ENCODE peak calls at places on chromosome 13, in six cellular contexts. Y is neuronal stem cell, X is H9, E is H1, O is IMR-90, T is trophoblast cell. W is an unnamed sample.

GRCh38 chr13:58455094-58455493 is 823.5 kb downstream of the PCDH17 start:
- DNase-seq in O (no peak), T (no peak), E (no peak), Y (no peak), X (no peak), W (no peak)

GRCh38 chr13:92952161-92952560 is 274.4 kb upstream of the GPC6 start:
- DNase-seq in O (peak), X (no peak), E (no peak), Y (no peak), T (no peak), W (no peak)

GRCh38 chr13:27353653-27354052 is 70.8 kb upstream of the GTF3A start:
- DNase-seq in O (no peak), E (no peak), X (no peak), Y (no peak), T (no peak), W (peak)

GRCh38 chr13:30415430-30416030 is 6.8 kb upstream of the UBE2L5 start:
- DNase-seq in X (no peak), T (no peak), O (no peak), Y (no peak), E (no peak), W (no peak)

GRCh38 chr13:113856716-113857065 is 7.2 kb downstream of the GAS6 start:
- DNase-seq in T (no peak), O (peak), X (peak), E (peak), Y (no peak), W (peak)

GRCh38 chr13:98466634-98467236 is 110.2 kb downstream of the STK24 start:
- DNase-seq in Y (no peak), T (peak), O (peak), X (peak), E (peak), W (peak)

GRCh38 chr13:36131215-36131930 is at the start of gene DCLK1:
- DNase-seq in X (peak), E (peak), O (no peak), T (no peak), Y (peak), W (peak)

GRCh38 chr13:47433461-47434005 is 536.7 kb upstream of the HTR2A start:
- DNase-seq in Y (no peak), O (peak), X (no peak), E (no peak), T (no peak), W (peak)

GRCh38 chr13:96052655-96053002 is 572 bp downstream of the UGGT2 start:
- DNase-seq in E (peak), Y (no peak), O (peak), X (no peak), T (peak), W (peak)

GRCh38 chr13:110538632-110539031 is 22.9 kb downstream of the RAB20 start:
- DNase-seq in E (no peak), T (no peak), O (no peak), X (no peak), Y (no peak), W (no peak)

GRCh38 chr13:98141938-98142426 is 912 bp upstream of the FARP1 start:
- DNase-seq in Y (peak), O (no peak), X (peak), T (peak), E (peak), W (peak)

GRCh38 chr13:113410472-113411201 is 42.7 kb downstream of the ADPRHL1 start:
- DNase-seq in X (no peak), E (no peak), O (peak), T (peak), Y (no peak), W (peak)

GRCh38 chr13:112219753-112220152 is 152.8 kb downstream of the SOX1 start:
- DNase-seq in O (no peak), Y (no peak), T (no peak), E (no peak), X (no peak), W (no peak)
- H3K14ac ChIP-seq in O (no peak), Y (no peak), T (no peak), E (no peak), X (no peak), W (no peak)

DNA sequence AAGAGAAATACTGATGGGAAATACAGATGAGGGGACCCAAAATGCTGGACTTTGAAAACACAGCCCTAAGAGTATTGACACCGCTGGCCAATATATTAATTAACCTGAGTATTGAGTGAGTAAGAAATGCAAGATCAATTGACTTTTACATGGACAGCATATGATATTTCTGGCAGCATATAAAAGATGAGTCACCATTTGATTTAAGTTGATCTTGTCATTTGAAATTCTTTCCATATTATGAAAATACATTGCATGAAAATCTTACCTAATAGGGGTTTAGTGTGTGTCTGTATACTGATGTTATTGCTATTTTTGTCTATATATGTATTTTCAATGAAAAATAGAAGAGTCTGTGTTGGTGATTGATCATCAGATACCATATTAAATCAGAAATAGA is 619.6 kb downstream of the KCTD12 start:
- DNase-seq in O (no peak), X (no peak), Y (no peak), T (no peak), E (no peak), W (no peak)
- H3K14ac ChIP-seq in O (no peak), X (no peak), Y (no peak), T (no peak), E (no peak), W (no peak)

GRCh38 chr13:38159710-38160109 is 189.9 kb upstream of the UFM1 start:
- DNase-seq in X (no peak), T (no peak), Y (no peak), E (no peak), O (no peak), W (no peak)
- H3K14ac ChIP-seq in X (no peak), T (no peak), Y (no peak), E (no peak), O (no peak), W (no peak)

GRCh38 chr13:43572601-43573360 is 214.0 kb downstream of the ENOX1 start:
- DNase-seq in X (no peak), O (peak), T (peak), E (no peak), Y (no peak), W (peak)
- H3K14ac ChIP-seq in X (no peak), O (no peak), T (no peak), E (no peak), Y (no peak), W (no peak)

GRCh38 chr13:51158365-51158764 is 47.3 kb upstream of the C13orf42 start:
- DNase-seq in O (no peak), Y (no peak), X (peak), T (no peak), E (peak), W (no peak)
- H3K14ac ChIP-seq in O (no peak), Y (no peak), X (no peak), T (no peak), E (no peak), W (no peak)

DNA sequence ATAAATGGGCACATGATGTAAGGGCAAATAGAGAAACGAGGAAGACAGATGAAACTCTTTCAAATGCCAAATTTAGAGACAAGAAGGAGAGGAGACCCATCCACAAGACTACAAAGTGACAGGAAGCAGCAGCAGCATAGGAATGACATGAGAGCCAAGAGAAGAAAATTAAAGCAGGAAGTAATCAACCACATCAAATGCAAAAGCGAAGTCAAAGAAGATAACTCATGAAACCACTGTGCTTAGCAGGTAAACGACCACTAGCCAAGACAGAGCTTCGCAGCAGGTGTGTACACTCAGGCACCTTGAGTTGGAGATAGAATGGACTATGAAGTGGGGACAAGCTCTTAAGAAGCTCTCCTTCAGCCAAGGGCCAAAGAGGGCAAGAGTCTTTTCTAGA is 64.1 kb downstream of the KLF12 start:
- DNase-seq in T (no peak), X (no peak), O (no peak), Y (no peak), E (no peak), W (no peak)
- H3K14ac ChIP-seq in T (no peak), X (no peak), O (no peak), Y (no peak), E (no peak), W (no peak)

GRCh38 chr13:104460553-104460952 is 1394.3 kb upstream of the SLC10A2 start:
- DNase-seq in X (no peak), T (no peak), O (no peak), E (no peak), Y (no peak), W (no peak)
- H3K14ac ChIP-seq in X (no peak), T (no peak), O (no peak), E (no peak), Y (no peak), W (no peak)

GRCh38 chr13:101140936-101141335 is 275.4 kb downstream of the NALCN start:
- DNase-seq in Y (no peak), X (no peak), T (no peak), O (no peak), E (no peak), W (no peak)

GRCh38 chr13:101144808-101145419 is 271.4 kb downstream of the NALCN start:
- DNase-seq in E (no peak), X (no peak), O (peak), Y (peak), T (peak), W (peak)

GRCh38 chr13:101140087-101140770 is 276.1 kb downstream of the NALCN start:
- DNase-seq in E (no peak), T (no peak), Y (no peak), O (no peak), X (no peak), W (no peak)

DNA sequence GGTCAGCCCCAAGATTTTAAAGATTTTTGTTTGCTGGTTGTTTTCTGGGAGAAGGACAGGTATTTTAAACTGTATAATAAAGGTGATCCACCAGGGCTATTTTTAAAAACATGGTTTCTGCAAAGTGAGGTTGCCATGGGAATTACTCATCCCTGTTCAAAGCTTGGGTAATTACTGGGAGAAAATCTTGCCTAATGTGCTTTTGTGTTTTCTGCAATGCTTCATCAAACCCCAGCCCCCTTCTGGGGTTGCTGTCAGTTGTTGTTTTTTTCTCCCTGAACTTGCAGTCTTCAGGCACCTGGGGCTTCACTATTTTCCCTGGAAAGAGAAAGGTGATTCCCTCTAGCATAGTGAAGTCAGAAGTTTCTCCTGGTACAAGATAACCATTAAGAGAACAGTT is 277.2 kb downstream of the NALCN start:
- DNase-seq in T (no peak), E (no peak), Y (no peak), O (no peak), X (no peak), W (peak)
- H3K14ac ChIP-seq in T (no peak), E (no peak), Y (no peak), O (no peak), X (no peak), W (no peak)

GRCh38 chr13:44756411-44756810 is 180.3 kb upstream of the TSC22D1 start:
- DNase-seq in E (no peak), T (no peak), Y (no peak), X (no peak), O (no peak), W (no peak)
- H3K14ac ChIP-seq in E (no peak), T (no peak), Y (no peak), X (no peak), O (peak), W (no peak)

GRCh38 chr13:44575741-44576395 is at the start of gene TSC22D1:
- DNase-seq in O (peak), E (peak), X (peak), Y (no peak), T (peak), W (peak)

GRCh38 chr13:44575035-44575434 is 1.1 kb downstream of the TSC22D1 start:
- DNase-seq in O (no peak), T (no peak), X (no peak), E (no peak), Y (no peak), W (no peak)

GRCh38 chr13:44574466-44574855 is 1.7 kb downstream of the TSC22D1 start:
- DNase-seq in E (no peak), T (no peak), X (no peak), O (peak), Y (no peak), W (peak)

GRCh38 chr13:44573790-44574465 is 2.2 kb downstream of the TSC22D1 start:
- DNase-seq in E (no peak), O (peak), T (peak), Y (no peak), X (peak), W (peak)

DNA sequence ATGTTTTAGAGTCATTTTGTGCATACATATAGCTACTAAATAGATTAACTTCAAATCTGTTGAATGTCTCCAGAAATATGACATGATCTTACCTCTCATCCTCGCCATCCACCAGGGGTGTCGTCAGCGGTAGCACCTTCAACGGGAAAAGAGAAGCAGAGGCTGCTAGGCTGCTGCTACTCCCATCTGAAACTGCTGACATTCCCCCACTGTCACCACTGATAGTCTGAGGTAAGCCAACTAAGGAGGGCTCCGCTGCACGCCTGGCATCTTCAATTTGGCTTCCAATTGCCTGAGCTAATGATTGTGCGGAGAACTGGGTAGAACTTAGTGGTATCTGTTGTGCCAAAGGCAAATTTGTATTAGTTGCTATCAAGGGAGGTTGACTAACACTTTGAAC is 3.1 kb downstream of the TSC22D1 start:
- DNase-seq in E (no peak), T (no peak), O (no peak), Y (no peak), X (peak), W (no peak)
- H3K14ac ChIP-seq in E (no peak), T (no peak), O (peak), Y (no peak), X (no peak), W (no peak)

W was measured in mesenchymal stem cell.